ENCODE peak calls at places on chromosomes 1 and 21, in four cellular contexts. B, R, I and J are unnamed samples.

GRCh38 chr1:31799196-31799894 is 16.5 kb downstream of the SPOCD1 start:
- DNase-seq in B (no peak), R (no peak), I (no peak), J (no peak)

GRCh38 chr1:173341307-173341706 is 134.2 kb upstream of the TNFSF4 start:
- DNase-seq in B (peak), R (peak), I (no peak), J (no peak)

GRCh38 chr21:28636988-28637691 is 355.5 kb downstream of the LTN1 start:
- DNase-seq in B (peak), R (peak), I (peak), J (no peak)

GRCh38 chr1:192491804-192492554 is 83.6 kb upstream of the RGS1 start:
- DNase-seq in B (no peak), R (peak), I (no peak), J (no peak)

GRCh38 chr1:35220976-35221375 is 28.0 kb upstream of the SFPQ start:
- DNase-seq in B (no peak), R (peak), I (peak), J (no peak)

GRCh38 chr1:167601442-167602380 is 28.3 kb upstream of the RCSD1 start:
- DNase-seq in B (peak), R (no peak), I (peak), J (no peak)

GRCh38 chr1:156845055-156845952 is 13.6 kb downstream of the INSRR start:
- DNase-seq in B (no peak), R (no peak), I (no peak), J (no peak)

GRCh38 chr1:211551628-211552465 is 27.1 kb downstream of the SLC30A1 start:
- DNase-seq in B (peak), R (peak), I (peak), J (no peak)

GRCh38 chr1:243269461-243269801 is 13.6 kb downstream of the SDCCAG8 start:
- DNase-seq in B (no peak), R (no peak), I (no peak), J (no peak)

GRCh38 chr1:3531928-3532327 is 77.5 kb downstream of the ARHGEF16 start:
- DNase-seq in B (no peak), R (no peak), I (no peak), J (no peak)

GRCh38 chr1:161388639-161389038 is 21.0 kb upstream of the CFAP126 start:
- DNase-seq in B (no peak), R (no peak), I (no peak), J (no peak)

GRCh38 chr1:99115231-99115630 is 110.6 kb upstream of the PLPPR5 start:
- DNase-seq in B (no peak), R (no peak), I (no peak), J (no peak)

GRCh38 chr1:112957133-112957812 is 1.3 kb upstream of the SLC16A1 start:
- DNase-seq in B (peak), R (peak), I (no peak), J (peak)

GRCh38 chr21:34274001-34274400 is 89.8 kb upstream of the KCNE2 start:
- DNase-seq in B (peak), R (no peak), I (no peak), J (no peak)

GRCh38 chr1:232515706-232516105 is 114.2 kb downstream of the SIPA1L2 start:
- DNase-seq in B (no peak), R (no peak), I (no peak), J (no peak)

GRCh38 chr1:207672525-207673130 is 27.7 kb downstream of the CR1L start:
- DNase-seq in B (peak), R (peak), I (peak), J (no peak)

GRCh38 chr1:7576946-7577657 is 194.0 kb upstream of the VAMP3 start:
- DNase-seq in B (no peak), R (peak), I (no peak), J (no peak)
- TF ChIP-seq CTCF in B (no peak), R (peak), I (no peak), J (no peak)

GRCh38 chr1:39639333-39640130 is at the start of gene HEYL:
- DNase-seq in B (no peak), R (peak), I (peak), J (peak)
- TF ChIP-seq CTCF in B (no peak), R (peak), I (no peak), J (no peak)

GRCh38 chr1:92509619-92510018 is 22.9 kb upstream of the GFI1 start:
- DNase-seq in B (no peak), R (no peak), I (no peak), J (no peak)
- TF ChIP-seq CTCF in B (no peak), R (no peak), I (no peak), J (no peak)

GRCh38 chr1:57167997-57168396 is 202.2 kb upstream of the C8B start:
- DNase-seq in B (no peak), R (no peak), I (no peak), J (no peak)
- TF ChIP-seq CTCF in B (no peak), R (no peak), I (no peak), J (no peak)